ENCODE peak calls at places on chromosomes 1 and 21, in six cellular contexts. One of them, this sample, is unnamed.

GRCh38 chr1:4585216-4585615 is 69.2 kb upstream of the AJAP1 start:
- DNase-seq in OCI-LY7: peak
- DNase-seq in neural progenitor cell: peak
- DNase-seq in PC-3: peak
- DNase-seq in HCT116: no peak
- DNase-seq in GM23338: peak
- DNase-seq in this sample: no peak

GRCh38 chr1:228205526-228206436 is 2.1 kb upstream of the OBSCN start:
- DNase-seq in OCI-LY7: no peak
- DNase-seq in neural progenitor cell: no peak
- DNase-seq in PC-3: no peak
- DNase-seq in GM23338: no peak
- DNase-seq in HCT116: no peak
- DNase-seq in this sample: no peak

GRCh38 chr1:66207484-66207883 is 326.5 kb upstream of the SGIP1 start:
- DNase-seq in OCI-LY7: no peak
- DNase-seq in GM23338: no peak
- DNase-seq in neural progenitor cell: no peak
- DNase-seq in PC-3: peak
- DNase-seq in HCT116: no peak
- DNase-seq in this sample: peak

GRCh38 chr21:42232176-42232825 is 13.4 kb downstream of the ABCG1 start:
- DNase-seq in PC-3: no peak
- DNase-seq in HCT116: no peak
- DNase-seq in neural progenitor cell: no peak
- DNase-seq in GM23338: no peak
- DNase-seq in OCI-LY7: peak
- DNase-seq in this sample: no peak

GRCh38 chr1:98821379-98821778 is 159.9 kb downstream of the SNX7 start:
- DNase-seq in OCI-LY7: no peak
- DNase-seq in HCT116: no peak
- DNase-seq in neural progenitor cell: no peak
- DNase-seq in PC-3: peak
- DNase-seq in GM23338: no peak
- DNase-seq in this sample: no peak

GRCh38 chr21:35922618-35923017 is 137.7 kb downstream of the SETD4 start:
- DNase-seq in PC-3: peak
- DNase-seq in GM23338: no peak
- DNase-seq in neural progenitor cell: no peak
- DNase-seq in HCT116: no peak
- DNase-seq in OCI-LY7: no peak
- DNase-seq in this sample: peak

GRCh38 chr1:17207966-17208418 is 3.1 kb downstream of the PADI1 start:
- DNase-seq in PC-3: peak
- DNase-seq in GM23338: no peak
- DNase-seq in OCI-LY7: peak
- DNase-seq in neural progenitor cell: no peak
- DNase-seq in HCT116: peak
- DNase-seq in this sample: peak

GRCh38 chr1:228178737-228179720 is 13.4 kb downstream of the IBA57 start:
- DNase-seq in GM23338: no peak
- DNase-seq in HCT116: no peak
- DNase-seq in neural progenitor cell: no peak
- DNase-seq in OCI-LY7: no peak
- DNase-seq in PC-3: no peak
- DNase-seq in this sample: no peak

GRCh38 chr1:97038410-97038809 is 316.8 kb downstream of the PTBP2 start:
- DNase-seq in neural progenitor cell: no peak
- DNase-seq in HCT116: no peak
- DNase-seq in PC-3: no peak
- DNase-seq in GM23338: no peak
- DNase-seq in OCI-LY7: no peak
- DNase-seq in this sample: peak

GRCh38 chr1:97046765-97047411 is 325.3 kb downstream of the PTBP2 start:
- DNase-seq in PC-3: no peak
- DNase-seq in GM23338: no peak
- DNase-seq in HCT116: no peak
- DNase-seq in neural progenitor cell: no peak
- DNase-seq in OCI-LY7: no peak
- DNase-seq in this sample: no peak

GRCh38 chr1:97044159-97044760 is 322.7 kb downstream of the PTBP2 start:
- DNase-seq in GM23338: peak
- DNase-seq in neural progenitor cell: no peak
- DNase-seq in OCI-LY7: no peak
- DNase-seq in HCT116: no peak
- DNase-seq in PC-3: no peak
- DNase-seq in this sample: no peak

GRCh38 chr1:97041011-97041410 is 319.4 kb downstream of the PTBP2 start:
- DNase-seq in PC-3: no peak
- DNase-seq in OCI-LY7: no peak
- DNase-seq in neural progenitor cell: no peak
- DNase-seq in HCT116: no peak
- DNase-seq in GM23338: no peak
- DNase-seq in this sample: no peak

GRCh38 chr1:97042551-97042950 is 321.0 kb downstream of the PTBP2 start:
- DNase-seq in PC-3: no peak
- DNase-seq in GM23338: no peak
- DNase-seq in HCT116: no peak
- DNase-seq in neural progenitor cell: no peak
- DNase-seq in OCI-LY7: no peak
- DNase-seq in this sample: peak
- TF ChIP-seq EZH2phosphoT487 in PC-3: no peak
- TF ChIP-seq EZH2phosphoT487 in GM23338: no peak
- TF ChIP-seq EZH2phosphoT487 in HCT116: no peak
- TF ChIP-seq EZH2phosphoT487 in neural progenitor cell: no peak
- TF ChIP-seq EZH2phosphoT487 in OCI-LY7: no peak
- TF ChIP-seq EZH2phosphoT487 in this sample: no peak

GRCh38 chr1:13731897-13732296 is 31.9 kb downstream of the PRDM2 start:
- DNase-seq in OCI-LY7: peak
- DNase-seq in HCT116: no peak
- DNase-seq in GM23338: no peak
- DNase-seq in neural progenitor cell: no peak
- DNase-seq in PC-3: no peak
- DNase-seq in this sample: no peak

GRCh38 chr1:13733705-13734104 is 33.7 kb downstream of the PRDM2 start:
- DNase-seq in neural progenitor cell: no peak
- DNase-seq in HCT116: no peak
- DNase-seq in PC-3: no peak
- DNase-seq in GM23338: no peak
- DNase-seq in OCI-LY7: no peak
- DNase-seq in this sample: peak

GRCh38 chr1:13730301-13730700 is 30.3 kb downstream of the PRDM2 start:
- DNase-seq in neural progenitor cell: no peak
- DNase-seq in PC-3: no peak
- DNase-seq in OCI-LY7: peak
- DNase-seq in HCT116: no peak
- DNase-seq in GM23338: no peak
- DNase-seq in this sample: no peak

GRCh38 chr1:13732971-13733667 is 33.1 kb downstream of the PRDM2 start:
- DNase-seq in PC-3: no peak
- DNase-seq in GM23338: no peak
- DNase-seq in neural progenitor cell: no peak
- DNase-seq in OCI-LY7: peak
- DNase-seq in HCT116: no peak
- DNase-seq in this sample: no peak

GRCh38 chr1:13730751-13731482 is 30.9 kb downstream of the PRDM2 start:
- DNase-seq in PC-3: no peak
- DNase-seq in GM23338: no peak
- DNase-seq in OCI-LY7: peak
- DNase-seq in HCT116: no peak
- DNase-seq in neural progenitor cell: no peak
- DNase-seq in this sample: no peak
- TF ChIP-seq EZH2phosphoT487 in PC-3: no peak
- TF ChIP-seq EZH2phosphoT487 in GM23338: no peak
- TF ChIP-seq EZH2phosphoT487 in OCI-LY7: no peak
- TF ChIP-seq EZH2phosphoT487 in HCT116: no peak
- TF ChIP-seq EZH2phosphoT487 in neural progenitor cell: no peak
- TF ChIP-seq EZH2phosphoT487 in this sample: no peak

GRCh38 chr1:20376880-20377494 is 86.3 kb downstream of the VWA5B1 start:
- DNase-seq in GM23338: peak
- DNase-seq in neural progenitor cell: peak
- DNase-seq in HCT116: peak
- DNase-seq in OCI-LY7: peak
- DNase-seq in PC-3: peak
- DNase-seq in this sample: peak
- TF ChIP-seq EZH2phosphoT487 in GM23338: no peak
- TF ChIP-seq EZH2phosphoT487 in neural progenitor cell: no peak
- TF ChIP-seq EZH2phosphoT487 in HCT116: no peak
- TF ChIP-seq EZH2phosphoT487 in OCI-LY7: no peak
- TF ChIP-seq EZH2phosphoT487 in PC-3: no peak
- TF ChIP-seq EZH2phosphoT487 in this sample: no peak

GRCh38 chr1:118074101-118074500 is 110.9 kb downstream of the SPAG17 start:
- DNase-seq in PC-3: no peak
- DNase-seq in GM23338: peak
- DNase-seq in HCT116: no peak
- DNase-seq in OCI-LY7: no peak
- DNase-seq in neural progenitor cell: peak
- DNase-seq in this sample: no peak

GRCh38 chr1:118081387-118081786 is 103.6 kb downstream of the SPAG17 start:
- DNase-seq in PC-3: peak
- DNase-seq in HCT116: no peak
- DNase-seq in GM23338: no peak
- DNase-seq in neural progenitor cell: no peak
- DNase-seq in OCI-LY7: no peak
- DNase-seq in this sample: no peak

GRCh38 chr1:118082984-118083383 is 102.0 kb downstream of the SPAG17 start:
- DNase-seq in GM23338: no peak
- DNase-seq in OCI-LY7: no peak
- DNase-seq in neural progenitor cell: no peak
- DNase-seq in PC-3: no peak
- DNase-seq in HCT116: no peak
- DNase-seq in this sample: no peak

GRCh38 chr1:118075116-118075515 is 109.9 kb downstream of the SPAG17 start:
- DNase-seq in OCI-LY7: no peak
- DNase-seq in neural progenitor cell: no peak
- DNase-seq in PC-3: peak
- DNase-seq in HCT116: no peak
- DNase-seq in GM23338: no peak
- DNase-seq in this sample: peak

DNA sequence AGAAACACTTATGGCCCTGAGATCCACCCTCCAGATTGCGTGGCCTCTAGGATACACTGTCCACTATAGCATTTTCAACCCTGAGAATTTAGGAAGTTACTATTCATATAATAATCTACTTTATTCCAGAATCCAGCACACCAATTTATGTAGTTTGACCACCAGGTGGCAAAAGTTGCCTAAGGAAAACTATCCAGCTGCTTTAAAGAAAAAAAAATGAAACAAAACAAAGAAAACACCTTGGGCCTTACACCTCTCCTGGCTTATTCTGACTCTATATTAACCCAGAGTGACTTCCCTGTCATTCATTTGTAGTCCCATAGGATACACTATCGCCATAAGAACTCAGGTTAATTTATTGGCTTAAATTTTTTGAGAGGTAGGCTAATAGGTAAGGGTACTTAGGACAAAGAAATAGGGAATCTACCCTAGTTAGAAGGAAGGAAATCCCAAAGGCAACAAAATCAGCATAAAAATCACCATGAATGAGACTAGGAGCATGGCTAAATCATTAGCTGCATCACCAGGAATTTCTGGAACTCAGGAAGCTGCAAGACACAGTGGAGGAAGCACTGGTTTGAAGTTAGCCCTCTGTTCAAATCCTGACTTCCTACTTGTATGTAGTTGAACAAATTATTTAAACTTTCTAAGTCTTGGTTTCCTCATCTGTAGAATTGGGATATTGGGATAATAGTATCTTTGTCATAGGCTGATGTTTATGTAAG is 107.5 kb downstream of the SPAG17 start:
- DNase-seq in GM23338: peak
- DNase-seq in HCT116: peak
- DNase-seq in neural progenitor cell: peak
- DNase-seq in OCI-LY7: no peak
- DNase-seq in PC-3: peak
- DNase-seq in this sample: peak
- TF ChIP-seq EZH2phosphoT487 in GM23338: no peak
- TF ChIP-seq EZH2phosphoT487 in HCT116: no peak
- TF ChIP-seq EZH2phosphoT487 in neural progenitor cell: no peak
- TF ChIP-seq EZH2phosphoT487 in OCI-LY7: no peak
- TF ChIP-seq EZH2phosphoT487 in PC-3: no peak
- TF ChIP-seq EZH2phosphoT487 in this sample: no peak

GRCh38 chr1:181499825-181500224 is 16.5 kb downstream of the CACNA1E start:
- DNase-seq in PC-3: no peak
- DNase-seq in neural progenitor cell: no peak
- DNase-seq in OCI-LY7: no peak
- DNase-seq in HCT116: no peak
- DNase-seq in GM23338: no peak
- DNase-seq in this sample: no peak
- TF ChIP-seq EZH2phosphoT487 in PC-3: no peak
- TF ChIP-seq EZH2phosphoT487 in neural progenitor cell: no peak
- TF ChIP-seq EZH2phosphoT487 in OCI-LY7: no peak
- TF ChIP-seq EZH2phosphoT487 in HCT116: no peak
- TF ChIP-seq EZH2phosphoT487 in GM23338: no peak
- TF ChIP-seq EZH2phosphoT487 in this sample: no peak

GRCh38 chr1:44012941-44013609 is 18.2 kb downstream of the SLC6A9 start:
- DNase-seq in OCI-LY7: no peak
- DNase-seq in GM23338: no peak
- DNase-seq in neural progenitor cell: peak
- DNase-seq in PC-3: no peak
- DNase-seq in HCT116: no peak
- DNase-seq in this sample: no peak

GRCh38 chr1:44013949-44014348 is 17.3 kb downstream of the SLC6A9 start:
- DNase-seq in OCI-LY7: no peak
- DNase-seq in PC-3: no peak
- DNase-seq in HCT116: no peak
- DNase-seq in neural progenitor cell: no peak
- DNase-seq in GM23338: no peak
- DNase-seq in this sample: no peak

GRCh38 chr1:44012411-44012810 is 18.9 kb downstream of the SLC6A9 start:
- DNase-seq in HCT116: no peak
- DNase-seq in neural progenitor cell: no peak
- DNase-seq in OCI-LY7: no peak
- DNase-seq in GM23338: no peak
- DNase-seq in PC-3: peak
- DNase-seq in this sample: no peak

GRCh38 chr1:44008259-44008658 is 16.9 kb downstream of the CCDC24 start:
- DNase-seq in OCI-LY7: no peak
- DNase-seq in GM23338: no peak
- DNase-seq in HCT116: no peak
- DNase-seq in PC-3: no peak
- DNase-seq in neural progenitor cell: no peak
- DNase-seq in this sample: no peak

DNA sequence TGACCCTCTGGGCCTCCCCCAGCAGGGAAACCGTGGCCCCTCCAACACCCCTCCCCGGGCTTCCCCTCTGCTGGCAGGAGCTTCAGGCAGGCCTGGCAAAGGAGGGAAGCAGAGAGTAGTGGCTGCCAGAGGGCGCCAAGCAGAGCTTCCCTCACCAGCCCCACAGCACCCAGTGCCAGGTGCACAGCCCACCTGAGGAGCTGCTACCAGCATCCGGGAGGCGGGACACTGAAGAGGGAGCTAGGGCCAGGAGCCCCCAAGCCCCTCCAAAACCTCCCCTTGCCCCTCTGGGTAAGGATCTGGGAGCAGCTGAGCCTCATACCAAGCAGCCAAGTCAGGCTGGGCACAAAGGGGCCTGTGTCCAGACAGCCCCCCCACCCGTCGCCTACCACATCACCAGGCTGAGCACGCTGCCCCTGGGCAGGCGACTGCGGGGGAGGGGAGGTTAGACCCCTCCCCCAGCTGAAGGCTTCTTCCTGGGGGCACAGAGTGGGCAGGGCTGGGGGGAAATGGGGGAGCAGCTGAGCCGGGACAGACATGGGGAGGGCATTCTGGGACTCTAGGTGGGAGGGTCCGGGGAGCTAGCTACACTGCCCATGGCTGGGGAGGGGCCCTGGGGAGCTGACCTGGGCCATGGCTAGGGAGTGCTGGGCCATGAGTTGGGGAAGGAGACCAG is 19.7 kb downstream of the CCDC24 start:
- DNase-seq in OCI-LY7: no peak
- DNase-seq in neural progenitor cell: no peak
- DNase-seq in HCT116: no peak
- DNase-seq in GM23338: no peak
- DNase-seq in PC-3: no peak
- DNase-seq in this sample: no peak
- TF ChIP-seq EZH2phosphoT487 in OCI-LY7: no peak
- TF ChIP-seq EZH2phosphoT487 in neural progenitor cell: no peak
- TF ChIP-seq EZH2phosphoT487 in HCT116: no peak
- TF ChIP-seq EZH2phosphoT487 in GM23338: no peak
- TF ChIP-seq EZH2phosphoT487 in PC-3: no peak
- TF ChIP-seq EZH2phosphoT487 in this sample: no peak